ENCODE peak calls at places on chromosomes 1 and 21, in nine cellular contexts. One of them, this sample, is unnamed.
A peak's percentile ranks its signal among the peaks of the same experiment; 100 is the strongest.

GRCh38 chr1:37561794-37562132 is 5.0 kb downstream of the DNALI1 start:
- DNase-seq in fibroblast of the aortic adventitia: peak; percentile 35
- DNase-seq in uterus: peak; percentile 46
- DNase-seq in activated T-cell treated with anti-CD3 and anti-CD28 coated beads for 1 hour: no peak
- DNase-seq in mesendoderm: peak; percentile 64
- DNase-seq in ACHN: peak; percentile 12
- DNase-seq in Daoy: peak; percentile 52
- DNase-seq in GM23248: peak; percentile 53
- DNase-seq in stomach: no peak
- DNase-seq in this sample: no peak

GRCh38 chr1:46041974-46042373 is 90.5 kb downstream of the PIK3R3 start:
- DNase-seq in fibroblast of the aortic adventitia: no peak
- DNase-seq in uterus: no peak
- DNase-seq in activated T-cell treated with anti-CD3 and anti-CD28 coated beads for 1 hour: no peak
- DNase-seq in mesendoderm: no peak
- DNase-seq in ACHN: no peak
- DNase-seq in Daoy: no peak
- DNase-seq in GM23248: no peak
- DNase-seq in stomach: no peak
- DNase-seq in this sample: no peak

GRCh38 chr1:39787468-39787867 is 1.2 kb downstream of the BMP8B start:
- DNase-seq in fibroblast of the aortic adventitia: no peak
- DNase-seq in uterus: no peak
- DNase-seq in activated T-cell treated with anti-CD3 and anti-CD28 coated beads for 1 hour: no peak
- DNase-seq in mesendoderm: no peak
- DNase-seq in ACHN: no peak
- DNase-seq in Daoy: no peak
- DNase-seq in GM23248: no peak
- DNase-seq in stomach: no peak
- DNase-seq in this sample: no peak

GRCh38 chr1:51607676-51608075 is 9.2 kb upstream of the OSBPL9 start:
- DNase-seq in fibroblast of the aortic adventitia: no peak
- DNase-seq in uterus: no peak
- DNase-seq in activated T-cell treated with anti-CD3 and anti-CD28 coated beads for 1 hour: no peak
- DNase-seq in mesendoderm: peak; percentile 53
- DNase-seq in ACHN: no peak
- DNase-seq in Daoy: no peak
- DNase-seq in GM23248: no peak
- DNase-seq in stomach: no peak
- DNase-seq in this sample: no peak

GRCh38 chr1:156717411-156717810 is 10.9 kb upstream of the METTL25B start:
- DNase-seq in fibroblast of the aortic adventitia: no peak
- DNase-seq in uterus: no peak
- DNase-seq in activated T-cell treated with anti-CD3 and anti-CD28 coated beads for 1 hour: no peak
- DNase-seq in mesendoderm: no peak
- DNase-seq in ACHN: no peak
- DNase-seq in Daoy: no peak
- DNase-seq in GM23248: no peak
- DNase-seq in stomach: no peak
- DNase-seq in this sample: no peak

GRCh38 chr1:159746676-159747075 is 32.3 kb upstream of the CRP start:
- DNase-seq in fibroblast of the aortic adventitia: peak; percentile 33
- DNase-seq in uterus: no peak
- DNase-seq in activated T-cell treated with anti-CD3 and anti-CD28 coated beads for 1 hour: no peak
- DNase-seq in mesendoderm: no peak
- DNase-seq in ACHN: no peak
- DNase-seq in Daoy: no peak
- DNase-seq in GM23248: peak; percentile 35
- DNase-seq in stomach: no peak
- DNase-seq in this sample: no peak

GRCh38 chr1:2271134-2271785 is 43.1 kb downstream of the SKI start:
- DNase-seq in fibroblast of the aortic adventitia: no peak
- DNase-seq in uterus: no peak
- DNase-seq in activated T-cell treated with anti-CD3 and anti-CD28 coated beads for 1 hour: no peak
- DNase-seq in mesendoderm: no peak
- DNase-seq in ACHN: no peak
- DNase-seq in Daoy: no peak
- DNase-seq in GM23248: no peak
- DNase-seq in stomach: no peak
- DNase-seq in this sample: no peak

GRCh38 chr1:157090771-157091170 is 8.8 kb downstream of the ETV3L start:
- DNase-seq in fibroblast of the aortic adventitia: no peak
- DNase-seq in uterus: no peak
- DNase-seq in activated T-cell treated with anti-CD3 and anti-CD28 coated beads for 1 hour: no peak
- DNase-seq in mesendoderm: no peak
- DNase-seq in ACHN: no peak
- DNase-seq in Daoy: no peak
- DNase-seq in GM23248: no peak
- DNase-seq in stomach: no peak
- DNase-seq in this sample: no peak

GRCh38 chr1:205648212-205648910 is 16.6 kb upstream of the ELK4 start:
- DNase-seq in fibroblast of the aortic adventitia: no peak
- DNase-seq in uterus: no peak
- DNase-seq in activated T-cell treated with anti-CD3 and anti-CD28 coated beads for 1 hour: no peak
- DNase-seq in mesendoderm: peak; percentile 48
- DNase-seq in ACHN: no peak
- DNase-seq in Daoy: no peak
- DNase-seq in GM23248: no peak
- DNase-seq in stomach: no peak
- DNase-seq in this sample: no peak

GRCh38 chr1:17420361-17420760 is 19.1 kb downstream of the RCC2 start:
- DNase-seq in fibroblast of the aortic adventitia: no peak
- DNase-seq in uterus: no peak
- DNase-seq in activated T-cell treated with anti-CD3 and anti-CD28 coated beads for 1 hour: no peak
- DNase-seq in mesendoderm: no peak
- DNase-seq in ACHN: no peak
- DNase-seq in Daoy: no peak
- DNase-seq in GM23248: no peak
- DNase-seq in stomach: no peak
- DNase-seq in this sample: no peak

GRCh38 chr1:207047529-207047928 is 3.5 kb downstream of the YOD1 start:
- DNase-seq in fibroblast of the aortic adventitia: no peak
- DNase-seq in uterus: no peak
- DNase-seq in activated T-cell treated with anti-CD3 and anti-CD28 coated beads for 1 hour: no peak
- DNase-seq in mesendoderm: no peak
- DNase-seq in ACHN: no peak
- DNase-seq in Daoy: no peak
- DNase-seq in GM23248: no peak
- DNase-seq in stomach: no peak
- DNase-seq in this sample: no peak

GRCh38 chr1:156642265-156643185 is 608 bp downstream of the BCAN start:
- DNase-seq in fibroblast of the aortic adventitia: no peak
- DNase-seq in uterus: no peak
- DNase-seq in activated T-cell treated with anti-CD3 and anti-CD28 coated beads for 1 hour: no peak
- DNase-seq in mesendoderm: peak; percentile 52
- DNase-seq in ACHN: no peak
- DNase-seq in Daoy: no peak
- DNase-seq in GM23248: peak; percentile 24
- DNase-seq in stomach: no peak
- DNase-seq in this sample: no peak

GRCh38 chr1:164617607-164618564 is 58.9 kb downstream of the PBX1 start:
- DNase-seq in fibroblast of the aortic adventitia: peak; percentile 42
- DNase-seq in uterus: no peak
- DNase-seq in activated T-cell treated with anti-CD3 and anti-CD28 coated beads for 1 hour: no peak
- DNase-seq in mesendoderm: peak; percentile 83
- DNase-seq in ACHN: peak; percentile 59
- DNase-seq in Daoy: peak; percentile 38
- DNase-seq in GM23248: peak; percentile 59
- DNase-seq in stomach: no peak
- DNase-seq in this sample: no peak

GRCh38 chr1:81484284-81484683 is 316.4 kb upstream of the ADGRL2 start:
- DNase-seq in fibroblast of the aortic adventitia: no peak
- DNase-seq in uterus: no peak
- DNase-seq in activated T-cell treated with anti-CD3 and anti-CD28 coated beads for 1 hour: no peak
- DNase-seq in mesendoderm: no peak
- DNase-seq in ACHN: no peak
- DNase-seq in Daoy: no peak
- DNase-seq in GM23248: no peak
- DNase-seq in stomach: no peak
- DNase-seq in this sample: no peak

GRCh38 chr1:53639251-53639721 is 99.7 kb downstream of the GLIS1 start:
- DNase-seq in fibroblast of the aortic adventitia: no peak
- DNase-seq in uterus: no peak
- DNase-seq in activated T-cell treated with anti-CD3 and anti-CD28 coated beads for 1 hour: no peak
- DNase-seq in mesendoderm: no peak
- DNase-seq in ACHN: peak; percentile 33
- DNase-seq in Daoy: peak; percentile 91
- DNase-seq in GM23248: peak; percentile 76
- DNase-seq in stomach: peak; percentile 7
- DNase-seq in this sample: no peak

GRCh38 chr1:21246905-21247642 is 43.2 kb downstream of the ECE1 start:
- DNase-seq in fibroblast of the aortic adventitia: no peak
- DNase-seq in uterus: no peak
- DNase-seq in activated T-cell treated with anti-CD3 and anti-CD28 coated beads for 1 hour: no peak
- DNase-seq in mesendoderm: no peak
- DNase-seq in ACHN: no peak
- DNase-seq in Daoy: no peak
- DNase-seq in GM23248: no peak
- DNase-seq in stomach: no peak
- DNase-seq in this sample: no peak

GRCh38 chr1:29475256-29475800 is 239.0 kb downstream of the PTPRU start:
- DNase-seq in fibroblast of the aortic adventitia: no peak
- DNase-seq in uterus: peak; percentile 43
- DNase-seq in activated T-cell treated with anti-CD3 and anti-CD28 coated beads for 1 hour: no peak
- DNase-seq in mesendoderm: no peak
- DNase-seq in ACHN: no peak
- DNase-seq in Daoy: no peak
- DNase-seq in GM23248: no peak
- DNase-seq in stomach: peak; percentile 21
- DNase-seq in this sample: no peak

GRCh38 chr21:44985441-44986401 is 45.9 kb downstream of the SLX9 start:
- DNase-seq in fibroblast of the aortic adventitia: no peak
- DNase-seq in uterus: peak; percentile 12
- DNase-seq in activated T-cell treated with anti-CD3 and anti-CD28 coated beads for 1 hour: no peak
- DNase-seq in mesendoderm: no peak
- DNase-seq in ACHN: no peak
- DNase-seq in Daoy: no peak
- DNase-seq in GM23248: no peak
- DNase-seq in stomach: no peak
- DNase-seq in this sample: no peak

GRCh38 chr21:46078322-46078981 is 19.5 kb upstream of the COL6A2 start:
- DNase-seq in fibroblast of the aortic adventitia: peak; percentile 49
- DNase-seq in uterus: peak; percentile 24
- DNase-seq in activated T-cell treated with anti-CD3 and anti-CD28 coated beads for 1 hour: no peak
- DNase-seq in mesendoderm: no peak
- DNase-seq in ACHN: no peak
- DNase-seq in Daoy: peak; percentile 50
- DNase-seq in GM23248: peak; percentile 91
- DNase-seq in stomach: peak; percentile 22
- DNase-seq in this sample: no peak

GRCh38 chr1:86914998-86915736 is 732 bp downstream of the HS2ST1 start:
- DNase-seq in fibroblast of the aortic adventitia: peak; percentile 59
- DNase-seq in uterus: peak; percentile 32
- DNase-seq in activated T-cell treated with anti-CD3 and anti-CD28 coated beads for 1 hour: peak; percentile 27
- DNase-seq in mesendoderm: peak; percentile 90
- DNase-seq in ACHN: peak; percentile 56
- DNase-seq in Daoy: peak; percentile 76
- DNase-seq in GM23248: peak; percentile 82
- DNase-seq in stomach: peak; percentile 52
- DNase-seq in this sample: no peak

GRCh38 chr1:208577381-208577905 is 333.3 kb upstream of the PLXNA2 start:
- DNase-seq in fibroblast of the aortic adventitia: no peak
- DNase-seq in uterus: no peak
- DNase-seq in activated T-cell treated with anti-CD3 and anti-CD28 coated beads for 1 hour: no peak
- DNase-seq in mesendoderm: peak; percentile 57
- DNase-seq in ACHN: no peak
- DNase-seq in Daoy: no peak
- DNase-seq in GM23248: no peak
- DNase-seq in stomach: no peak
- DNase-seq in this sample: no peak

GRCh38 chr1:212595787-212596714 is 12.5 kb upstream of the ATF3 start:
- DNase-seq in fibroblast of the aortic adventitia: peak; percentile 86
- DNase-seq in uterus: no peak
- DNase-seq in activated T-cell treated with anti-CD3 and anti-CD28 coated beads for 1 hour: no peak
- DNase-seq in mesendoderm: peak; percentile 70
- DNase-seq in ACHN: peak; percentile 92
- DNase-seq in Daoy: peak; percentile 94
- DNase-seq in GM23248: peak; percentile 96
- DNase-seq in stomach: no peak
- DNase-seq in this sample: no peak

GRCh38 chr1:20358761-20359263 is 68.1 kb downstream of the VWA5B1 start:
- DNase-seq in fibroblast of the aortic adventitia: peak; percentile 58
- DNase-seq in uterus: no peak
- DNase-seq in activated T-cell treated with anti-CD3 and anti-CD28 coated beads for 1 hour: no peak
- DNase-seq in mesendoderm: no peak
- DNase-seq in ACHN: no peak
- DNase-seq in Daoy: peak; percentile 54
- DNase-seq in GM23248: peak; percentile 50
- DNase-seq in stomach: peak; percentile 79
- DNase-seq in this sample: no peak

GRCh38 chr1:31577515-31578191 is 1.3 kb downstream of the TINAGL1 start:
- DNase-seq in fibroblast of the aortic adventitia: peak; percentile 82
- DNase-seq in uterus: no peak
- DNase-seq in activated T-cell treated with anti-CD3 and anti-CD28 coated beads for 1 hour: no peak
- DNase-seq in mesendoderm: peak; percentile 80
- DNase-seq in ACHN: peak; percentile 87
- DNase-seq in Daoy: peak; percentile 54
- DNase-seq in GM23248: no peak
- DNase-seq in stomach: no peak
- DNase-seq in this sample: no peak

GRCh38 chr21:41848533-41848932 is 30.6 kb downstream of the PRDM15 start:
- DNase-seq in fibroblast of the aortic adventitia: no peak
- DNase-seq in uterus: no peak
- DNase-seq in activated T-cell treated with anti-CD3 and anti-CD28 coated beads for 1 hour: no peak
- DNase-seq in mesendoderm: no peak
- DNase-seq in ACHN: no peak
- DNase-seq in Daoy: no peak
- DNase-seq in GM23248: no peak
- DNase-seq in stomach: no peak
- DNase-seq in this sample: no peak

GRCh38 chr1:212401838-212402582 is 12.7 kb downstream of the PACC1 start:
- DNase-seq in fibroblast of the aortic adventitia: peak; percentile 53
- DNase-seq in uterus: no peak
- DNase-seq in activated T-cell treated with anti-CD3 and anti-CD28 coated beads for 1 hour: no peak
- DNase-seq in mesendoderm: no peak
- DNase-seq in ACHN: peak; percentile 33
- DNase-seq in Daoy: no peak
- DNase-seq in GM23248: peak; percentile 62
- DNase-seq in stomach: no peak
- DNase-seq in this sample: no peak

GRCh38 chr21:19731251-19731650 is 1267.0 kb upstream of the NCAM2 start:
- DNase-seq in fibroblast of the aortic adventitia: no peak
- DNase-seq in uterus: no peak
- DNase-seq in activated T-cell treated with anti-CD3 and anti-CD28 coated beads for 1 hour: no peak
- DNase-seq in mesendoderm: no peak
- DNase-seq in ACHN: no peak
- DNase-seq in Daoy: no peak
- DNase-seq in GM23248: no peak
- DNase-seq in stomach: no peak
- DNase-seq in this sample: no peak

GRCh38 chr1:110606784-110607662 is 865 bp upstream of the KCNA2 start:
- DNase-seq in fibroblast of the aortic adventitia: no peak
- DNase-seq in uterus: no peak
- DNase-seq in activated T-cell treated with anti-CD3 and anti-CD28 coated beads for 1 hour: no peak
- DNase-seq in mesendoderm: peak; percentile 48
- DNase-seq in ACHN: no peak
- DNase-seq in Daoy: peak; percentile 51
- DNase-seq in GM23248: peak; percentile 23
- DNase-seq in stomach: no peak
- DNase-seq in this sample: no peak

GRCh38 chr1:113811888-113812660 is at the start of gene RSBN1:
- DNase-seq in fibroblast of the aortic adventitia: peak; percentile 99
- DNase-seq in uterus: peak; percentile 99
- DNase-seq in activated T-cell treated with anti-CD3 and anti-CD28 coated beads for 1 hour: peak; percentile 95
- DNase-seq in mesendoderm: peak; percentile 100
- DNase-seq in ACHN: peak; percentile 97
- DNase-seq in Daoy: peak; percentile 100
- DNase-seq in GM23248: peak; percentile 100
- DNase-seq in stomach: peak; percentile 99
- DNase-seq in this sample: peak; percentile 94

This sample was measured in esophagus squamous epithelium.